ENCODE peak calls at places on chromosomes 1 and 21, in ten cellular contexts. I, G, K, Y, Q, H, J, P, N and T are unnamed samples.

GRCh38 chr1:227947678-227948492 is at the start of gene WNT9A:
- DNase-seq in P (peak; percentile 71), Q (no peak), J (peak; percentile 62), K (no peak), I (no peak), G (peak; percentile 84), H (no peak), N (no peak), Y (peak; percentile 44), T (no peak)

GRCh38 chr1:24995121-24995520 is 65.0 kb upstream of the RUNX3 start:
- DNase-seq in N (no peak), P (peak; percentile 51), Q (no peak), K (no peak), J (no peak), H (no peak), I (no peak), Y (no peak), G (peak; percentile 58), T (no peak)

GRCh38 chr1:46221749-46222148 is 18.6 kb downstream of the LURAP1 start:
- DNase-seq in Y (no peak), N (peak; percentile 79), H (no peak), I (peak; percentile 72), K (no peak), P (peak; percentile 90), G (no peak), Q (no peak), J (no peak), T (peak; percentile 56)

GRCh38 chr1:56315293-56315942 is 263.9 kb downstream of the PLPP3 start:
- DNase-seq in J (peak; percentile 22), Q (no peak), P (no peak), K (no peak), Y (no peak), I (no peak), H (no peak), G (no peak), N (no peak), T (no peak)

GRCh38 chr21:45869121-45870007 is 112.2 kb upstream of the COL6A1 start:
- DNase-seq in P (no peak), G (peak; percentile 62), I (no peak), N (no peak), K (peak; percentile 61), Y (no peak), Q (no peak), H (no peak), J (peak; percentile 80), T (no peak)

GRCh38 chr1:210201671-210202070 is 30.9 kb upstream of the SERTAD4 start:
- DNase-seq in Y (no peak), P (no peak), G (no peak), N (no peak), Q (no peak), I (no peak), H (no peak), K (peak; percentile 29), J (peak; percentile 66), T (no peak)

GRCh38 chr1:64246294-64246917 is 43.0 kb downstream of the UBE2U start:
- DNase-seq in H (no peak), Q (no peak), Y (peak; percentile 67), J (peak; percentile 41), P (no peak), G (no peak), I (no peak), K (no peak), N (no peak), T (no peak)

GRCh38 chr1:188128761-188129160 is 1300.0 kb downstream of the PLA2G4A start:
- DNase-seq in P (peak; percentile 23), I (no peak), G (no peak), K (no peak), J (peak; percentile 54), H (no peak), Q (no peak), N (no peak), Y (no peak), T (no peak)

GRCh38 chr1:73914994-73915393 is 283.0 kb downstream of the LRRIQ3 start:
- DNase-seq in P (no peak), Q (no peak), N (no peak), I (no peak), J (no peak), G (no peak), H (no peak), Y (no peak), K (no peak), T (no peak)

GRCh38 chr1:51442198-51442597 is 76.9 kb downstream of the EPS15 start:
- DNase-seq in I (no peak), J (no peak), N (no peak), G (no peak), H (no peak), K (no peak), Y (no peak), P (no peak), Q (no peak), T (no peak)

GRCh38 chr1:40384413-40384762 is 10.9 kb downstream of the SMAP2 start:
- DNase-seq in Q (peak; percentile 52), I (no peak), K (no peak), H (no peak), Y (peak; percentile 62), G (no peak), N (no peak), P (no peak), J (no peak), T (no peak)

GRCh38 chr1:13725714-13726175 is 25.8 kb downstream of the PRDM2 start:
- DNase-seq in P (no peak), H (no peak), Q (peak; percentile 29), I (no peak), Y (peak; percentile 1), K (no peak), N (no peak), J (peak; percentile 5), G (no peak), T (no peak)

GRCh38 chr1:218779341-218779831 is 394.3 kb upstream of the LYPLAL1 start:
- DNase-seq in K (no peak), J (peak; percentile 7), I (no peak), Y (no peak), H (no peak), P (no peak), G (no peak), N (no peak), Q (no peak), T (no peak)